ENCODE peak calls at places on chromosomes 3 and 15, in eight cellular contexts. H is WTC11; U is EH; Q is activated gamma-delta T cell; Z is suprapubic skin; N is activated CD8-positive, alpha-beta memory T cell treated with anti-CD3 and anti-CD28 coated beads for 24 hours; G is ELF-1; C is foreskin melanocyte. B is an unnamed sample.

GRCh38 chr3:190486201-190486865 is 27.6 kb upstream of the IL1RAP start:
- DNase-seq in H (no peak), U (peak), Q (no peak), Z (no peak), N (no peak), G (no peak), C (no peak), B (no peak)

GRCh38 chr3:66413151-66413751 is 87.6 kb downstream of the LRIG1 start:
- DNase-seq in H (no peak), U (peak), Q (no peak), Z (no peak), N (no peak), G (no peak), C (no peak), B (no peak)

GRCh38 chr3:156648086-156648485 is 26.3 kb upstream of the TIPARP start:
- DNase-seq in H (no peak), U (peak), Q (no peak), Z (no peak), N (no peak), G (no peak), C (no peak), B (no peak)

GRCh38 chr3:162366382-162366781 is 869.8 kb downstream of the OTOL1 start:
- DNase-seq in H (no peak), U (no peak), Q (no peak), Z (no peak), N (no peak), G (no peak), C (no peak), B (no peak)

GRCh38 chr3:106068386-106068785 is 199.6 kb upstream of the CBLB start:
- DNase-seq in H (no peak), U (no peak), Q (no peak), Z (no peak), N (no peak), G (no peak), C (no peak), B (no peak)

GRCh38 chr3:173938159-173938558 is 540.6 kb downstream of the NLGN1 start:
- DNase-seq in H (no peak), U (peak), Q (no peak), Z (no peak), N (no peak), G (no peak), C (no peak), B (no peak)

GRCh38 chr15:55786341-55786740 is 43.4 kb upstream of the PRTG start:
- DNase-seq in H (no peak), U (no peak), Q (no peak), Z (no peak), N (no peak), G (peak), C (no peak), B (no peak)

GRCh38 chr3:123344175-123344908 is 104.5 kb downstream of the ADCY5 start:
- DNase-seq in H (no peak), U (peak), Q (no peak), Z (peak), N (no peak), G (peak), C (no peak), B (no peak)

GRCh38 chr3:138426211-138426610 is 8.2 kb upstream of the ESYT3 start:
- DNase-seq in H (no peak), U (peak), Q (no peak), Z (no peak), N (no peak), G (no peak), C (no peak), B (no peak)

GRCh38 chr15:59148160-59148810 is 43.3 kb downstream of the CCNB2 start:
- DNase-seq in H (no peak), U (peak), Q (no peak), Z (no peak), N (no peak), G (no peak), C (no peak), B (no peak)

GRCh38 chr3:61936344-61936937 is 375.1 kb downstream of the PTPRG start:
- DNase-seq in H (peak), U (peak), Q (no peak), Z (no peak), N (no peak), G (peak), C (no peak), B (peak)

GRCh38 chr15:39850436-39850835 is 67.8 kb upstream of the FSIP1 start:
- DNase-seq in H (no peak), U (no peak), Q (no peak), Z (no peak), N (no peak), G (no peak), C (no peak), B (no peak)

GRCh38 chr3:15693340-15693739 is 91.8 kb downstream of the BTD start:
- DNase-seq in H (no peak), U (peak), Q (no peak), Z (no peak), N (no peak), G (no peak), C (no peak), B (no peak)

GRCh38 chr3:166425900-166426611 is 588.8 kb upstream of the BCHE start:
- DNase-seq in H (peak), U (no peak), Q (no peak), Z (no peak), N (no peak), G (peak), C (no peak), B (no peak)

GRCh38 chr3:162390891-162391290 is 894.3 kb downstream of the OTOL1 start:
- DNase-seq in H (no peak), U (peak), Q (no peak), Z (no peak), N (no peak), G (no peak), C (no peak), B (peak)

B was measured in COLO829.